ENCODE peak calls at places on chromosomes 6 and 20, in nine cellular contexts. L, I, P, G, X, K, Y, H and D are unnamed samples.

GRCh38 chr20:42346771-42347170 is 728.6 kb upstream of the CHD6 start:
- DNase-seq in P (no peak), G (no peak), H (no peak), L (no peak), X (no peak), I (no peak), Y (no peak), K (no peak), D (no peak)

GRCh38 chr20:43583982-43584432 is 6.7 kb upstream of the IFT52 start:
- DNase-seq in L (no peak), Y (no peak), H (peak; percentile 90), K (peak; percentile 37), I (peak; percentile 43), G (peak; percentile 97), P (peak; percentile 98), X (peak; percentile 52), D (no peak)

GRCh38 chr20:62791301-62792181 is 4.7 kb upstream of the MRGBP start:
- DNase-seq in L (peak; percentile 92), G (peak; percentile 81), Y (peak; percentile 86), P (peak; percentile 94), I (peak; percentile 84), X (peak; percentile 96), H (peak; percentile 73), K (peak; percentile 96), D (peak; percentile 88)

GRCh38 chr20:25084616-25085187 is 2.8 kb upstream of the VSX1 start:
- DNase-seq in G (no peak), K (no peak), Y (no peak), H (no peak), I (no peak), X (no peak), L (peak; percentile 59), P (no peak), D (no peak)

GRCh38 chr6:20575691-20576451 is 41.6 kb downstream of the CDKAL1 start:
- DNase-seq in P (no peak), X (no peak), I (no peak), Y (no peak), L (no peak), G (no peak), K (no peak), H (no peak), D (peak; percentile 19)

GRCh38 chr20:5448449-5449118 is 131.8 kb upstream of the PROKR2 start:
- DNase-seq in H (no peak), P (peak; percentile 49), G (peak; percentile 12), I (peak; percentile 39), L (peak; percentile 70), Y (peak; percentile 77), K (peak; percentile 79), X (peak; percentile 68), D (peak; percentile 71)

GRCh38 chr20:62227977-62228958 is 8.2 kb upstream of the HRH3 start:
- DNase-seq in P (no peak), Y (no peak), I (no peak), L (no peak), X (no peak), H (peak; percentile 86), K (no peak), G (no peak), D (no peak)

GRCh38 chr20:63108247-63108646 is 101.5 kb upstream of the BHLHE23 start:
- DNase-seq in I (no peak), Y (no peak), G (no peak), K (no peak), H (no peak), L (no peak), P (no peak), X (no peak), D (no peak)

GRCh38 chr20:18527339-18527738 is 19.6 kb downstream of the SEC23B start:
- DNase-seq in H (no peak), K (no peak), I (no peak), P (no peak), X (no peak), G (no peak), Y (no peak), L (no peak), D (no peak)

GRCh38 chr20:5203380-5203779 is 76.6 kb downstream of the CDS2 start:
- DNase-seq in G (no peak), X (no peak), H (no peak), L (no peak), Y (no peak), P (no peak), K (no peak), I (no peak), D (no peak)

GRCh38 chr6:17964633-17965032 is 22.8 kb downstream of the KIF13A start:
- DNase-seq in L (no peak), P (no peak), K (no peak), H (no peak), I (no peak), G (peak; percentile 34), Y (no peak), X (no peak), D (no peak)

GRCh38 chr6:170090561-170090960 is 200.3 kb downstream of the DLL1 start:
- DNase-seq in H (no peak), Y (no peak), G (no peak), I (peak; percentile 1), K (no peak), L (no peak), X (no peak), P (no peak), D (no peak)

GRCh38 chr20:47351643-47352331 is 4.7 kb downstream of the ZMYND8 start:
- DNase-seq in G (peak; percentile 51), Y (no peak), H (no peak), P (peak; percentile 36), X (no peak), I (no peak), K (no peak), L (no peak), D (no peak)

GRCh38 chr6:107658920-107659879 is 164.9 kb downstream of the SCML4 start:
- DNase-seq in H (no peak), G (peak; percentile 40), L (no peak), Y (no peak), X (no peak), I (no peak), P (no peak), K (peak; percentile 51), D (no peak)
- TF ChIP-seq CTCF in H (no peak), G (peak; percentile 20), L (no peak), Y (no peak), X (no peak), I (no peak), P (no peak), K (no peak), D (no peak)

GRCh38 chr6:51934098-51934497 is 153.3 kb downstream of the PKHD1 start:
- DNase-seq in Y (no peak), K (peak; percentile 16), X (peak; percentile 13), G (no peak), I (no peak), L (peak; percentile 13), P (no peak), H (no peak), D (peak; percentile 8)
- TF ChIP-seq CTCF in Y (peak; percentile 48), K (peak; percentile 53), X (no peak), G (peak; percentile 11), I (no peak), L (no peak), P (no peak), H (no peak), D (peak; percentile 65)

GRCh38 chr20:57417830-57418780 is 26.9 kb downstream of the RBM38 start:
- DNase-seq in K (no peak), P (no peak), L (no peak), Y (no peak), G (no peak), X (no peak), H (peak; percentile 6), I (no peak), D (no peak)

GRCh38 chr20:57414867-57415592 is 23.8 kb downstream of the RBM38 start:
- DNase-seq in H (peak; percentile 12), L (no peak), G (no peak), I (no peak), P (no peak), K (peak; percentile 34), X (no peak), Y (no peak), D (no peak)

GRCh38 chr20:57417051-57417689 is 26.0 kb downstream of the RBM38 start:
- DNase-seq in G (no peak), X (no peak), K (no peak), Y (no peak), H (no peak), P (no peak), L (no peak), I (no peak), D (no peak)

GRCh38 chr20:57415791-57416190 is 24.6 kb downstream of the RBM38 start:
- DNase-seq in L (no peak), H (no peak), X (no peak), P (no peak), Y (no peak), K (no peak), G (no peak), I (no peak), D (no peak)

GRCh38 chr20:57416296-57417022 is 25.3 kb downstream of the RBM38 start:
- DNase-seq in I (no peak), H (peak; percentile 5), X (no peak), K (no peak), P (no peak), L (no peak), Y (no peak), G (no peak), D (no peak)
- TF ChIP-seq CTCF in I (no peak), H (no peak), X (no peak), K (no peak), P (no peak), L (no peak), Y (no peak), G (no peak), D (no peak)

GRCh38 chr6:168208436-168208835 is 111.1 kb downstream of the DACT2 start:
- DNase-seq in Y (no peak), I (no peak), H (no peak), L (no peak), K (no peak), G (no peak), P (no peak), X (no peak), D (no peak)

GRCh38 chr6:168208854-168209253 is 110.7 kb downstream of the DACT2 start:
- DNase-seq in Y (no peak), K (no peak), X (no peak), L (no peak), G (no peak), P (no peak), I (no peak), H (no peak), D (no peak)

GRCh38 chr6:168207421-168208175 is 112.0 kb downstream of the DACT2 start:
- DNase-seq in Y (no peak), X (no peak), I (no peak), G (no peak), P (no peak), L (no peak), K (no peak), H (no peak), D (no peak)

GRCh38 chr6:168206681-168207274 is 112.8 kb downstream of the DACT2 start:
- DNase-seq in P (no peak), K (no peak), G (no peak), H (no peak), I (no peak), L (no peak), Y (no peak), X (no peak), D (no peak)

GRCh38 chr6:168206186-168206585 is 113.4 kb downstream of the DACT2 start:
- DNase-seq in I (no peak), X (no peak), H (no peak), G (no peak), L (no peak), P (peak; percentile 44), Y (no peak), K (no peak), D (no peak)
- TF ChIP-seq CTCF in I (no peak), X (no peak), H (no peak), G (no peak), L (no peak), P (no peak), Y (no peak), K (no peak), D (no peak)